ENCODE peak calls at places on chromosomes 7 and 10, in eight cellular contexts. X is HFF-Myc, P is GM23248, B is GM06990, G is lower lobe of right lung, A is PC-3, H is lower leg skin, O is cardiac fibroblast. R is an unnamed sample.

GRCh38 chr10:28800144-28800543 is 122.8 kb downstream of the BAMBI start:
- DNase-seq in O (no peak), G (no peak), H (no peak), X (peak), B (no peak), P (no peak), A (no peak), R (no peak)

GRCh38 chr7:47039899-47040298 is 542.0 kb downstream of the TNS3 start:
- DNase-seq in X (no peak), B (no peak), A (peak), G (no peak), P (peak), H (no peak), O (peak), R (peak)

GRCh38 chr10:62456611-62457101 is 82.5 kb downstream of the ZNF365 start:
- DNase-seq in B (peak), O (no peak), G (no peak), X (peak), A (no peak), H (no peak), P (peak), R (no peak)

GRCh38 chr10:44399478-44400451 is 14.9 kb upstream of the CXCL12 start:
- DNase-seq in X (no peak), G (no peak), P (peak), A (no peak), H (peak), B (no peak), O (no peak), R (no peak)

GRCh38 chr7:86778271-86778670 is 134.6 kb downstream of the GRM3 start:
- DNase-seq in H (no peak), X (no peak), A (no peak), B (no peak), P (no peak), O (no peak), G (no peak), R (no peak)

GRCh38 chr7:367351-367841 is 77.4 kb downstream of the FOXL3 start:
- DNase-seq in A (no peak), B (no peak), O (no peak), H (no peak), X (no peak), P (no peak), G (peak), R (no peak)

GRCh38 chr7:149624006-149624405 is 126.4 kb upstream of the ZNF746 start:
- DNase-seq in B (peak), H (peak), P (peak), X (no peak), A (peak), O (peak), G (peak), R (peak)

GRCh38 chr7:50205011-50205410 is 99.5 kb upstream of the IKZF1 start:
- DNase-seq in H (no peak), A (no peak), B (no peak), X (no peak), O (no peak), G (no peak), P (no peak), R (no peak)

GRCh38 chr7:33845991-33846509 is 59.3 kb upstream of the BMPER start:
- DNase-seq in H (no peak), G (no peak), X (no peak), P (peak), O (peak), A (peak), B (no peak), R (peak)

GRCh38 chr7:5598261-5598761 is 174.7 kb upstream of the TNRC18 start:
- DNase-seq in A (no peak), H (no peak), O (no peak), X (no peak), P (peak), G (no peak), B (no peak), R (no peak)

GRCh38 chr10:18333616-18334015 is 193.4 kb downstream of the CACNB2 start:
- DNase-seq in G (no peak), X (no peak), P (peak), A (no peak), B (no peak), O (no peak), H (no peak), R (no peak)

GRCh38 chr7:104231054-104232046 is 23.5 kb upstream of the ORC5 start:
- DNase-seq in O (peak), B (peak), H (no peak), A (peak), G (peak), P (peak), X (peak), R (no peak)

GRCh38 chr10:127945335-127945734 is 38.4 kb downstream of the PTPRE start:
- DNase-seq in P (peak), H (peak), X (peak), B (no peak), G (no peak), O (peak), A (peak), R (no peak)

GRCh38 chr10:132784582-132785432 is 1.1 kb downstream of the NKX6-2 start:
- DNase-seq in B (no peak), P (no peak), O (no peak), A (no peak), H (no peak), G (no peak), X (no peak), R (no peak)

GRCh38 chr10:42753507-42754154 is 29.0 kb upstream of the BMS1 start:
- DNase-seq in G (peak), H (peak), B (no peak), O (no peak), X (no peak), A (no peak), P (peak), R (peak)

GRCh38 chr10:126041804-126042231 is 145.5 kb downstream of the FANK1 start:
- DNase-seq in P (peak), A (no peak), O (peak), B (peak), H (peak), G (peak), X (no peak), R (no peak)

GRCh38 chr7:152085116-152085515 is 59.6 kb downstream of the GALNT11 start:
- DNase-seq in H (no peak), B (no peak), O (no peak), G (no peak), P (no peak), A (no peak), X (no peak), R (no peak)

GRCh38 chr7:107076781-107077698 is 32.5 kb downstream of the PRKAR2B start:
- DNase-seq in H (no peak), X (no peak), P (no peak), B (no peak), O (no peak), A (peak), G (no peak), R (no peak)

GRCh38 chr7:21923663-21924062 is 22.0 kb downstream of the CDCA7L start:
- DNase-seq in H (no peak), A (peak), X (no peak), G (no peak), P (no peak), B (no peak), O (peak), R (no peak)

GRCh38 chr7:132393789-132394261 is 182.4 kb downstream of the PLXNA4 start:
- DNase-seq in P (peak), X (no peak), A (no peak), O (peak), G (no peak), B (no peak), H (peak), R (peak)

GRCh38 chr10:86149264-86149663 is 217.3 kb downstream of the GRID1 start:
- DNase-seq in X (no peak), H (no peak), A (no peak), B (no peak), O (no peak), G (no peak), P (no peak), R (no peak)

GRCh38 chr7:30422922-30423321 is 55.7 kb downstream of the NOD1 start:
- DNase-seq in X (no peak), O (peak), B (no peak), P (peak), H (no peak), A (peak), G (no peak), R (peak)

GRCh38 chr7:47283497-47284131 is 298.3 kb downstream of the TNS3 start:
- DNase-seq in P (no peak), B (no peak), A (peak), H (peak), O (no peak), X (no peak), G (no peak), R (no peak)

GRCh38 chr7:42832672-42833071 is 79.2 kb downstream of the C7orf25 start:
- DNase-seq in G (no peak), X (no peak), P (no peak), B (no peak), O (no peak), H (no peak), A (peak), R (no peak)

GRCh38 chr7:65832281-65832680 is 40.6 kb upstream of the VKORC1L1 start:
- DNase-seq in O (peak), A (peak), H (no peak), B (no peak), P (peak), G (no peak), X (no peak), R (peak)

GRCh38 chr10:78414380-78414779 is 380.7 kb downstream of the RPS24 start:
- DNase-seq in O (no peak), A (no peak), X (no peak), B (no peak), H (peak), P (peak), G (no peak), R (no peak)

GRCh38 chr7:39910108-39910869 is 39.8 kb upstream of the CDK13 start:
- DNase-seq in P (peak), H (peak), X (peak), G (no peak), B (no peak), A (no peak), O (peak), R (no peak)

GRCh38 chr7:94509264-94509878 is at the start of gene CASD1:
- DNase-seq in G (peak), H (peak), B (peak), O (peak), P (peak), X (no peak), A (peak), R (peak)

GRCh38 chr10:13528138-13528874 is 508 bp downstream of the BEND7 start:
- DNase-seq in A (no peak), G (no peak), O (peak), X (no peak), H (no peak), B (no peak), P (peak), R (peak)

GRCh38 chr10:49114718-49115014 is 656 bp downstream of the VSTM4 start:
- DNase-seq in P (no peak), A (no peak), H (no peak), B (no peak), G (no peak), O (no peak), X (no peak), R (no peak)

GRCh38 chr10:49115015-49115795 is at the start of gene VSTM4:
- DNase-seq in O (peak), G (no peak), X (no peak), P (peak), B (no peak), A (no peak), H (peak), R (peak)

GRCh38 chr10:49116509-49117365 is 1.4 kb upstream of the VSTM4 start:
- DNase-seq in X (no peak), H (peak), P (peak), G (no peak), A (no peak), B (no peak), O (no peak), R (no peak)

GRCh38 chr10:49117366-49117905 is 2.1 kb upstream of the VSTM4 start:
- DNase-seq in O (no peak), H (no peak), X (no peak), P (no peak), A (no peak), B (no peak), G (no peak), R (no peak)

DNA sequence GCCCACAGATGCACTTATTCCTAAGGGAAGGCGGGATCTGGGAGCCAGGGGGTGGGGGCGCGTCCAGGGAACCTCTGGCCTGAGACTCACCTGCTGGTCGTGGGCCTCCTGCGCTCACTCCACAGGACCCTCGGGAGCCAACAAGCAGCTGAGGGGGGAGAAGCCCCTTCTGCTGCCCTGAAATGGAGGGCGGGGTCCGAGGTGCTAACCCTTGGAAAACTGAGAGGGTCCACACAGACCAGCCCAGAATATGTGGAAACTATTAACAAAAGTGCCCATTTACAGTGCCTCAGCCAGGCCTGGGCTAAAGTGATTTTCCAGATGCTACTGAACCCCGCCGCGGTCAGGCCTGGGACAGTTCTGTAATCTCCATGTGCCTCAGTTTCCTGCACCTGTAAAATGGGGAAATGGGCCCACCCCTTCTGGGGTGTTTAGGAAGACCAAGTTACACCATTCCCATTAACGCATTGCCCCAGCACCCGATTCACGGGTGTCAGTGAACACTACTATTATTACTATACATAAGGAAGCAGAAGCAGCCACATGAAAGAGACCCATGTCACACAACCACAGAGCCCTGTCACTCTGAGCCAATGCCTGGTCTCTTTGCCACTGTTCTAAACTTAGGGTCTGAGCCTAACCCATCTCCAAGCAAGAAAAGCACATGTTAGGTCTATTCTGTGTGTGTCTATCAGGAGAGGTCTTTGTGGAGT is 630 bp upstream of the VSTM4 start:
- DNase-seq in B (no peak), H (peak), X (no peak), A (no peak), O (no peak), G (no peak), P (no peak), R (no peak)
- H3K4me3 ChIP-seq in B (no peak), H (no peak), X (peak), A (no peak), O (no peak), G (peak), P (peak), R (peak)

GRCh38 chr10:73586583-73586984 is 4.6 kb downstream of the USP54 start:
- DNase-seq in H (no peak), G (no peak), O (peak), A (peak), B (no peak), P (peak), X (no peak), R (peak)
- H3K4me3 ChIP-seq in H (no peak), G (no peak), O (no peak), A (peak), B (no peak), P (peak), X (no peak), R (no peak)

GRCh38 chr10:106181491-106181890 is 983.0 kb downstream of the SORCS1 start:
- DNase-seq in O (peak), G (no peak), P (peak), H (no peak), A (no peak), X (no peak), B (no peak), R (no peak)
- H3K4me3 ChIP-seq in O (no peak), G (no peak), P (no peak), H (no peak), A (no peak), X (no peak), B (no peak), R (no peak)

DNA sequence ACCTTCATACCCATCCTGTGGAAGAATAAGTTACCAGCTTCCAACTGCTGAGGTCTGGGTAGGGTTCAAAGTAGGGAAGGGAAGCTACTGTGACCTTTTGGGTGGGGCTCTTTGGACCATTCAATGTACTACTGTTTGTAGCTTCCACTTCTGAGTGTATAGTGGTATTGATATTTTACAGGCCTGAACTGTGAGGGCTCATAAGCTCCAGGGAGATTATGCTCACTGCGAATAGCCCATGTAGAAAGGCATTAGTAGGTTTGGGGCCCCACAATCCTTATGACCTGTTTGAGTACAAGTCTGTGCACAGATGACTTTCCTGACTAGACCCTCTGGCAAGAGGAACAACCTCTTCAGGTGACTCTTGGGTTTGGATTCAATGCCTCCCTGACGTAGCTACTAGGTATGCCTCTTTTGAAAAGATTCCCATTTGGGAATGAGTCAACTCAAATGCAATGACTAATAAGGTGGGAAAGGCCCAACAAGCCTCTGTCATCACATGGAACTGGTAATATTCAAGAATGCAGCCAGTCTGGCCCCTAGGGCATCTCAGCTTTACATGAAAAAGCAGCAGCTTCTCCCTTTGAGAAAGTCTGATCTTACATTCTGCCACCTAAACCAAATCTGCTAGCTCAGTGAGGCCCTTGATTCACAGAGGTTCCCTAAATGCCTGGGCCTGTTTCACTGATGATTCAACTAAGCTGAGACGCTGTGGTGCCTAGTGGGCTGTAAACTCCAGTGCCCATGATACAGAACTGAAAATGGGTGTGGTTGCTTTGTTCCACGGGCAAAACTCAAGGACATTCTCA is 79.8 kb downstream of the ABI1 start:
- DNase-seq in H (peak), B (peak), G (no peak), P (peak), A (peak), O (peak), X (peak), R (peak)
- H3K4me3 ChIP-seq in H (no peak), B (no peak), G (no peak), P (peak), A (peak), O (no peak), X (no peak), R (no peak)

GRCh38 chr10:52599586-52600200 is 172.9 kb downstream of the MBL2 start:
- DNase-seq in O (no peak), A (no peak), H (no peak), G (no peak), B (no peak), P (no peak), X (no peak), R (no peak)

GRCh38 chr10:52598936-52599335 is 173.6 kb downstream of the MBL2 start:
- DNase-seq in A (no peak), X (no peak), B (no peak), G (no peak), O (no peak), P (no peak), H (no peak), R (no peak)

DNA sequence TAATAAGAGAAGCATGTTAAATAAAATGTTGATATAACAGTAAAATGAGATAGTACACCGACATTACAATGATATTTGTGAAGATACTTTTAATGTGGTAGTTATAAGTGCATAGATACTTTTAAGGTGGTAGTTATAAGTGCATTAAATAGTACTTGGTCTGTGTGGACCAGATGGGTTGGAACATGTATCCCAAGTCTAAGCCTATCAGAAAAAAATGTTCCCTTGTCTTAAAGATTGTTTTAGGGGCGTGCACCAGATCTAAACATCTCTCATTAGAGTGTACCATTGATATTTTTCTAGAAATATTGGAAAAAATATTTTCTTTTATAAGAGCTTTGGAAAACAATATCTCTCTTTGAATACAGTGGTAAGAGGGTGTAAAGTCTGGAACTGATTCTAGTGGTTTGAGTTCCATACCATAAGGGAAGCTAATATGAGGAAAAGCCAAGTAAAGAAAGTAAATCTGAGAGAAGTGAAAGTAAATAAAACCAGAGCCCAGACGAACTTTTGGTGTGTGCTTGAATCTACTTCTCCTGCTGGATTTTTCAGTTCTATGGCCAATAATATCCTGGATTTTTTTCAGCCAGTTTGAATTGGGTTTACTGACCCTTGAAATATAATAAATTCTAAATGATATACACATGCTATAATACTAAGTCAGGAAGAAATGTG is 175.3 kb downstream of the MBL2 start:
- DNase-seq in B (no peak), H (no peak), G (no peak), P (peak), O (peak), A (peak), X (no peak), R (no peak)
- H3K4me3 ChIP-seq in B (no peak), H (no peak), G (no peak), P (peak), O (peak), A (peak), X (peak), R (peak)